ENCODE peak calls at places on chromosomes 13 and 19, in nine cellular contexts. B is WTC11, M is NCI-H1105 treated with DMSO at 0.1 percent for 48 hours, J is GM18507, K is NCI-H774, T is AG09309, S is NCI-H2029, Z is spleen, U is foreskin fibroblast. Y is an unnamed sample.

GRCh38 chr19:17841810-17842662 is 5.7 kb downstream of the JAK3 start:
- DNase-seq in J (peak; percentile 51), U (peak; percentile 91), K (peak; percentile 88), S (peak; percentile 90), Z (peak; percentile 74), M (peak; percentile 85), B (peak; percentile 99), T (no peak), Y (peak; percentile 69)

GRCh38 chr13:98693756-98694155 is 58.7 kb downstream of the SLC15A1 start:
- DNase-seq in S (no peak), J (no peak), K (no peak), T (no peak), M (no peak), U (no peak), Z (no peak), B (no peak), Y (no peak)

GRCh38 chr13:37136187-37136586 is 30.7 kb upstream of the CSNK1A1L start:
- DNase-seq in M (no peak), B (no peak), T (no peak), Z (no peak), K (no peak), U (peak; percentile 12), S (no peak), J (no peak), Y (no peak)

GRCh38 chr13:104015646-104016396 is 949.6 kb upstream of the SLC10A2 start:
- DNase-seq in K (no peak), B (no peak), T (no peak), M (no peak), U (no peak), S (no peak), J (no peak), Z (no peak), Y (no peak)

GRCh38 chr19:14434157-14434501 is 1.0 kb downstream of the PKN1 start:
- DNase-seq in B (no peak), Z (peak; percentile 85), S (no peak), K (no peak), U (peak; percentile 31), T (no peak), J (no peak), M (peak; percentile 82), Y (peak; percentile 29)

GRCh38 chr19:18499055-18499775 is 22.7 kb downstream of the ELL start:
- DNase-seq in T (no peak), U (no peak), S (peak; percentile 35), K (no peak), M (no peak), Z (no peak), B (no peak), J (no peak), Y (no peak)

GRCh38 chr19:1417145-1417544 is 9.8 kb downstream of the DAZAP1 start:
- DNase-seq in T (no peak), J (no peak), Z (no peak), M (no peak), U (no peak), B (no peak), S (no peak), K (no peak), Y (no peak)

GRCh38 chr19:1449467-1450442 is at the start of gene APC2:
- DNase-seq in S (no peak), B (peak; percentile 86), T (no peak), M (peak; percentile 87), J (no peak), K (peak; percentile 1), Z (no peak), U (peak; percentile 77), Y (no peak)

GRCh38 chr13:99421758-99422555 is 79.3 kb upstream of the TM9SF2 start:
- DNase-seq in B (no peak), M (no peak), K (no peak), T (no peak), S (no peak), J (no peak), Z (no peak), U (no peak), Y (no peak)

GRCh38 chr13:46983881-46984280 is 87.0 kb upstream of the HTR2A start:
- DNase-seq in Z (no peak), B (no peak), S (no peak), J (peak; percentile 26), U (peak; percentile 67), T (no peak), M (no peak), K (no peak), Y (no peak)

GRCh38 chr19:31818740-31819228 is 469.5 kb upstream of the TSHZ3 start:
- DNase-seq in S (no peak), T (no peak), J (no peak), B (no peak), K (no peak), Z (no peak), M (no peak), U (no peak), Y (no peak)

GRCh38 chr19:18156841-18157464 is 4.0 kb downstream of the PIK3R2 start:
- DNase-seq in M (peak; percentile 93), U (peak; percentile 95), S (peak; percentile 96), K (peak; percentile 82), J (no peak), B (no peak), Z (peak; percentile 89), T (peak; percentile 5), Y (peak; percentile 98)

GRCh38 chr13:77565635-77566034 is 30.1 kb downstream of the SCEL start:
- DNase-seq in M (peak; percentile 34), Z (no peak), J (peak; percentile 28), S (no peak), T (no peak), U (peak; percentile 58), K (peak; percentile 1), B (no peak), Y (no peak)

GRCh38 chr13:114131581-114132418 is 623 bp downstream of the RASA3 start:
- DNase-seq in U (peak; percentile 56), T (no peak), J (no peak), Z (peak; percentile 87), S (no peak), K (peak; percentile 38), B (no peak), M (no peak), Y (no peak)

GRCh38 chr19:4633140-4633967 is 6.0 kb upstream of the TNFAIP8L1 start:
- DNase-seq in S (no peak), M (no peak), Z (peak; percentile 87), U (peak; percentile 82), B (peak; percentile 80), J (peak; percentile 33), K (peak; percentile 18), T (no peak), Y (peak; percentile 74)

GRCh38 chr13:71817335-71817734 is 49.7 kb downstream of the DACH1 start:
- DNase-seq in S (no peak), J (no peak), K (no peak), T (no peak), Z (no peak), B (no peak), M (no peak), U (no peak), Y (no peak)

GRCh38 chr13:58376775-58377174 is 745.2 kb downstream of the PCDH17 start:
- DNase-seq in J (no peak), B (no peak), Z (no peak), M (no peak), T (no peak), U (no peak), K (no peak), S (no peak), Y (no peak)

GRCh38 chr19:45900661-45901431 is 1.6 kb downstream of the MYPOP start:
- DNase-seq in K (no peak), M (peak; percentile 26), S (no peak), Z (no peak), T (no peak), J (no peak), B (no peak), U (no peak), Y (no peak)

GRCh38 chr19:1585243-1585580 is 7.5 kb downstream of the MBD3 start:
- DNase-seq in J (no peak), S (no peak), U (no peak), T (no peak), B (no peak), K (no peak), Z (no peak), M (no peak), Y (no peak)

GRCh38 chr13:105817011-105817410 is 718.5 kb downstream of the EFNB2 start:
- DNase-seq in T (no peak), M (no peak), B (peak; percentile 22), Z (no peak), U (no peak), J (no peak), S (no peak), K (no peak), Y (no peak)

GRCh38 chr19:56341948-56342347 is 27.3 kb upstream of the ZSCAN5A start:
- DNase-seq in S (no peak), Z (no peak), T (no peak), J (no peak), U (no peak), K (no peak), B (no peak), M (no peak), Y (no peak)

GRCh38 chr13:36057041-36057440 is 74.1 kb downstream of the DCLK1 start:
- DNase-seq in K (no peak), T (no peak), Z (no peak), B (no peak), M (no peak), S (no peak), U (no peak), J (no peak), Y (no peak)

GRCh38 chr13:42047561-42048322 is 706 bp upstream of the DGKH start:
- DNase-seq in M (peak; percentile 37), T (no peak), Z (peak; percentile 80), K (peak; percentile 6), S (peak; percentile 9), J (peak; percentile 29), B (peak; percentile 57), U (peak; percentile 88), Y (peak; percentile 53)

GRCh38 chr13:98221234-98221633 is 44.2 kb upstream of the RNF113B start:
- DNase-seq in S (no peak), B (no peak), K (no peak), M (no peak), Z (no peak), J (no peak), T (no peak), U (no peak), Y (no peak)

GRCh38 chr13:47790755-47791154 is 210.3 kb downstream of the SUCLA2 start:
- DNase-seq in K (no peak), M (no peak), U (no peak), T (no peak), Z (no peak), S (no peak), J (no peak), B (no peak), Y (no peak)

GRCh38 chr19:13011653-13012389 is 16.5 kb downstream of the NFIX start:
- DNase-seq in K (no peak), J (no peak), S (no peak), U (no peak), M (no peak), B (peak; percentile 63), Z (no peak), T (no peak), Y (no peak)

GRCh38 chr19:21568816-21569496 is 63.6 kb downstream of the ZNF429 start:
- DNase-seq in B (no peak), M (peak; percentile 93), T (peak; percentile 52), J (no peak), U (peak; percentile 76), K (peak; percentile 98), Z (no peak), S (peak; percentile 98), Y (peak; percentile 89)

GRCh38 chr19:19782783-19783182 is 38.8 kb downstream of the ZNF506 start:
- DNase-seq in K (no peak), B (no peak), U (no peak), T (no peak), Z (no peak), S (no peak), J (no peak), M (no peak), Y (no peak)

GRCh38 chr13:49060698-49061387 is 85.1 kb downstream of the FNDC3A start:
- DNase-seq in T (no peak), U (peak; percentile 36), S (no peak), J (no peak), K (no peak), B (no peak), Z (no peak), M (no peak), Y (no peak)

GRCh38 chr13:42225051-42225450 is 46.9 kb upstream of the AKAP11 start:
- DNase-seq in M (no peak), J (no peak), U (no peak), T (no peak), S (no peak), B (no peak), K (no peak), Z (no peak), Y (no peak)

GRCh38 chr19:16035601-16036297 is 40.5 kb upstream of the TPM4 start:
- DNase-seq in S (no peak), J (no peak), T (no peak), U (no peak), B (no peak), K (no peak), Z (peak; percentile 62), M (no peak), Y (no peak)

Y was measured in body of pancreas.